ENCODE peak calls at places on chromosomes 7 and 10, in seven cellular contexts. I, L, Q, V, O, U and S are unnamed samples.

GRCh38 chr7:139446051-139446890 is 37.2 kb downstream of the KLRG2 start:
- DNase-seq in I (no peak), L (no peak), Q (no peak), V (no peak), O (no peak), U (no peak), S (no peak)

GRCh38 chr10:126844406-126844805 is 60.8 kb upstream of the DOCK1 start:
- DNase-seq in I (peak; percentile 16), L (peak; percentile 3), Q (no peak), V (no peak), O (no peak), U (no peak), S (no peak)

GRCh38 chr7:79245623-79246249 is 207.7 kb downstream of the MAGI2 start:
- DNase-seq in I (no peak), L (no peak), Q (no peak), V (no peak), O (no peak), U (no peak), S (no peak)

GRCh38 chr7:25456467-25457171 is 228.3 kb upstream of the NPVF start:
- DNase-seq in I (no peak), L (no peak), Q (no peak), V (no peak), O (no peak), U (no peak), S (peak; percentile 71)

GRCh38 chr7:92847305-92847704 is 10.9 kb upstream of the CDK6 start:
- DNase-seq in I (no peak), L (no peak), Q (no peak), V (no peak), O (no peak), U (no peak), S (no peak)

GRCh38 chr7:99041526-99041925 is 102.4 kb downstream of the SMURF1 start:
- DNase-seq in I (no peak), L (no peak), Q (no peak), V (no peak), O (no peak), U (no peak), S (no peak)

GRCh38 chr10:48821111-48821510 is 118.5 kb downstream of the LRRC18 start:
- DNase-seq in I (no peak), L (no peak), Q (no peak), V (no peak), O (no peak), U (no peak), S (no peak)

GRCh38 chr7:29494350-29494749 is 69.3 kb upstream of the PRR15 start:
- DNase-seq in I (no peak), L (peak; percentile 84), Q (no peak), V (peak; percentile 32), O (no peak), U (no peak), S (no peak)

GRCh38 chr10:43594944-43595589 is 11.2 kb upstream of the ZNF485 start:
- DNase-seq in I (no peak), L (peak; percentile 31), Q (no peak), V (no peak), O (peak; percentile 11), U (no peak), S (no peak)

GRCh38 chr7:20197125-20197524 is 20.1 kb downstream of the MACC1 start:
- DNase-seq in I (no peak), L (no peak), Q (no peak), V (no peak), O (no peak), U (no peak), S (no peak)

GRCh38 chr7:159088016-159088865 is 56.4 kb downstream of the VIPR2 start:
- DNase-seq in I (no peak), L (no peak), Q (no peak), V (no peak), O (no peak), U (no peak), S (no peak)

GRCh38 chr10:86169066-86169465 is 197.5 kb downstream of the GRID1 start:
- DNase-seq in I (no peak), L (no peak), Q (no peak), V (no peak), O (no peak), U (no peak), S (no peak)

GRCh38 chr10:16381083-16381482 is 55.7 kb upstream of the PTER start:
- DNase-seq in I (no peak), L (no peak), Q (no peak), V (peak; percentile 49), O (no peak), U (no peak), S (no peak)

GRCh38 chr10:102675887-102676616 is 31.8 kb downstream of the TRIM8 start:
- DNase-seq in I (no peak), L (peak; percentile 99), Q (no peak), V (no peak), O (no peak), U (no peak), S (peak; percentile 65)

GRCh38 chr7:2864999-2865670 is 21.0 kb upstream of the GNA12 start:
- DNase-seq in I (peak; percentile 78), L (peak; percentile 68), Q (peak; percentile 72), V (peak; percentile 79), O (peak; percentile 71), U (peak; percentile 53), S (peak; percentile 66)

GRCh38 chr10:110802551-110803238 is 69.0 kb upstream of the PDCD4 start:
- DNase-seq in I (peak; percentile 49), L (peak; percentile 85), Q (peak; percentile 56), V (peak; percentile 89), O (peak; percentile 12), U (peak; percentile 70), S (peak; percentile 77)

GRCh38 chr10:14391342-14391741 is 60.6 kb upstream of the FRMD4A start:
- DNase-seq in I (no peak), L (no peak), Q (no peak), V (no peak), O (no peak), U (no peak), S (no peak)

GRCh38 chr7:7970620-7971307 is 2.2 kb downstream of the GLCCI1 start:
- DNase-seq in I (peak; percentile 2), L (peak; percentile 44), Q (no peak), V (no peak), O (no peak), U (peak; percentile 19), S (no peak)

GRCh38 chr7:30351724-30352123 is 67.3 kb downstream of the ZNRF2 start:
- DNase-seq in I (peak; percentile 26), L (no peak), Q (no peak), V (no peak), O (no peak), U (no peak), S (no peak)

GRCh38 chr10:84140036-84140379 is 699 bp downstream of the GHITM start:
- DNase-seq in I (peak; percentile 35), L (peak; percentile 53), Q (no peak), V (peak; percentile 9), O (peak; percentile 7), U (no peak), S (no peak)

GRCh38 chr7:128390871-128391565 is 18.8 kb downstream of the IMPDH1 start:
- DNase-seq in I (no peak), L (no peak), Q (no peak), V (no peak), O (no peak), U (no peak), S (no peak)

GRCh38 chr7:44050121-44050914 is 5.8 kb downstream of the DBNL start:
- DNase-seq in I (no peak), L (no peak), Q (no peak), V (no peak), O (no peak), U (no peak), S (no peak)

GRCh38 chr10:75099952-75100763 is 11.3 kb upstream of the SAMD8 start:
- DNase-seq in I (peak; percentile 79), L (peak; percentile 70), Q (peak; percentile 89), V (peak; percentile 70), O (peak; percentile 82), U (no peak), S (peak; percentile 82)

GRCh38 chr7:158470336-158470735 is 117.3 kb downstream of the PTPRN2 start:
- DNase-seq in I (no peak), L (no peak), Q (no peak), V (no peak), O (no peak), U (no peak), S (no peak)

GRCh38 chr10:117663750-117664149 is 121.2 kb downstream of the EMX2 start:
- DNase-seq in I (peak; percentile 18), L (peak; percentile 67), Q (no peak), V (peak; percentile 86), O (no peak), U (no peak), S (no peak)

GRCh38 chr10:77245953-77246352 is 391.7 kb downstream of the KCNMA1 start:
- DNase-seq in I (no peak), L (peak; percentile 81), Q (no peak), V (peak; percentile 75), O (no peak), U (no peak), S (no peak)

GRCh38 chr10:124414077-124414476 is 4.6 kb downstream of the OAT start:
- DNase-seq in I (peak; percentile 47), L (peak; percentile 20), Q (no peak), V (peak; percentile 45), O (no peak), U (no peak), S (no peak)

GRCh38 chr10:95341716-95342130 is 50.9 kb upstream of the PDLIM1 start:
- DNase-seq in I (no peak), L (peak; percentile 77), Q (no peak), V (no peak), O (no peak), U (no peak), S (no peak)

GRCh38 chr10:125257521-125258105 is 97.2 kb upstream of the CTBP2 start:
- DNase-seq in I (peak; percentile 3), L (no peak), Q (no peak), V (no peak), O (no peak), U (no peak), S (no peak)

GRCh38 chr10:78817804-78818203 is 251.0 kb upstream of the ZMIZ1 start:
- DNase-seq in I (no peak), L (no peak), Q (no peak), V (no peak), O (no peak), U (no peak), S (no peak)

GRCh38 chr10:4765428-4765827 is 60.6 kb upstream of the AKR1E2 start:
- DNase-seq in I (no peak), L (peak; percentile 68), Q (no peak), V (no peak), O (no peak), U (no peak), S (no peak)

GRCh38 chr7:82700739-82701138 is 257.2 kb upstream of the CACNA2D1 start:
- DNase-seq in I (no peak), L (no peak), Q (no peak), V (no peak), O (no peak), U (peak; percentile 11), S (no peak)

GRCh38 chr10:79348640-79348988 is 1.3 kb downstream of the PPIF start:
- DNase-seq in I (no peak), L (no peak), Q (no peak), V (no peak), O (no peak), U (no peak), S (no peak)

GRCh38 chr7:122268101-122268500 is 36.4 kb downstream of the FEZF1 start:
- DNase-seq in I (no peak), L (no peak), Q (no peak), V (no peak), O (no peak), U (no peak), S (no peak)

GRCh38 chr7:133511242-133511641 is 258.4 kb downstream of the EXOC4 start:
- DNase-seq in I (no peak), L (no peak), Q (no peak), V (peak; percentile 53), O (no peak), U (no peak), S (no peak)